ENCODE peak calls at places on chromosomes 6 and 20, in five cellular contexts. K is NCI-H345, S is T follicular helper cell, F is AG08396, Y is GM23248. T is an unnamed sample.

GRCh38 chr6:89066929-89067646 is 13.5 kb upstream of the PNRC1 start:
- DNase-seq in K (no peak), F (no peak), S (no peak), Y (no peak), T (no peak)

GRCh38 chr20:44526129-44526528 is 4.3 kb upstream of the SERINC3 start:
- DNase-seq in S (no peak), Y (peak; percentile 62), F (no peak), K (no peak), T (peak; percentile 73)

GRCh38 chr20:53708129-53708968 is 114.7 kb upstream of the ZNF217 start:
- DNase-seq in K (no peak), S (no peak), F (peak; percentile 23), Y (peak; percentile 57), T (peak; percentile 34)

GRCh38 chr20:50313223-50313820 is 122.7 kb downstream of the CEBPB start:
- DNase-seq in Y (peak; percentile 61), S (no peak), K (peak; percentile 15), F (peak; percentile 71), T (peak; percentile 63)

GRCh38 chr20:14341782-14342181 is 4.4 kb upstream of the FLRT3 start:
- DNase-seq in K (no peak), S (no peak), F (no peak), Y (no peak), T (no peak)

GRCh38 chr6:74534485-74535211 is 671.2 kb downstream of the COL12A1 start:
- DNase-seq in F (peak; percentile 15), S (no peak), K (no peak), Y (peak; percentile 55), T (no peak)

GRCh38 chr6:24581084-24581669 is 64.8 kb downstream of the KIAA0319 start:
- DNase-seq in F (peak; percentile 55), S (peak; percentile 66), K (peak; percentile 69), Y (peak; percentile 77), T (peak; percentile 50)

GRCh38 chr20:1838479-1839279 is 56.5 kb upstream of the SIRPA start:
- DNase-seq in K (no peak), S (no peak), Y (no peak), F (no peak), T (no peak)

GRCh38 chr6:134267917-134268361 is 50.0 kb downstream of the SGK1 start:
- DNase-seq in F (no peak), S (no peak), Y (no peak), K (peak; percentile 92), T (no peak)

GRCh38 chr20:19552144-19552895 is 205.7 kb upstream of the RIN2 start:
- DNase-seq in S (no peak), K (peak; percentile 23), F (no peak), Y (no peak), T (no peak)

GRCh38 chr6:97669191-97669651 is 386.2 kb upstream of the MMS22L start:
- DNase-seq in S (no peak), K (peak; percentile 46), F (no peak), Y (peak; percentile 46), T (no peak)

GRCh38 chr6:44219053-44219814 is 2.5 kb downstream of the MYMX start:
- DNase-seq in S (no peak), F (peak; percentile 74), Y (peak; percentile 73), K (peak; percentile 48), T (no peak)

GRCh38 chr6:44100088-44100550 is 27.1 kb downstream of the MRPL14 start:
- DNase-seq in S (no peak), Y (peak; percentile 67), F (peak; percentile 53), K (no peak), T (no peak)

GRCh38 chr6:149940673-149940984 is 1.2 kb upstream of the ULBP2 start:
- DNase-seq in F (no peak), K (no peak), S (no peak), Y (no peak), T (no peak)

GRCh38 chr6:133502451-133503259 is 261.5 kb downstream of the EYA4 start:
- DNase-seq in K (no peak), F (peak; percentile 68), Y (peak; percentile 90), S (no peak), T (peak; percentile 34)

GRCh38 chr20:51084598-51084997 is 61.7 kb upstream of the KCNG1 start:
- DNase-seq in K (peak; percentile 88), S (no peak), F (no peak), Y (no peak), T (no peak)

GRCh38 chr6:150719099-150719767 is 119.5 kb downstream of the PLEKHG1 start:
- DNase-seq in F (no peak), Y (peak; percentile 6), S (no peak), K (peak; percentile 45), T (no peak)